ENCODE peak calls at places on chromosome 18, in nine cellular contexts. N is HepG2, O is HCT116, B is endothelial cell of umbilical vein, Y is fibroblast of lung, U is IMR-90, R is SK-N-SH, W is GM23338, J is H1. K is an unnamed sample.

GRCh38 chr18:49980869-49981268 is 167.5 kb upstream of the ACAA2 start:
- DNase-seq in N (no peak), O (no peak), B (no peak), Y (no peak), U (no peak), R (no peak), W (no peak), J (no peak), K (no peak)

GRCh38 chr18:36757081-36757480 is 71.7 kb downstream of the TPGS2 start:
- DNase-seq in N (peak), O (peak), B (peak), Y (peak), U (peak), R (peak), W (peak), J (no peak), K (no peak)

GRCh38 chr18:78937166-78937565 is 42.5 kb upstream of the SALL3 start:
- DNase-seq in N (no peak), O (no peak), B (no peak), Y (no peak), U (no peak), R (no peak), W (no peak), J (no peak), K (no peak)

GRCh38 chr18:9708057-9708881 is at the start of gene RAB31:
- DNase-seq in N (no peak), O (no peak), B (peak), Y (peak), U (peak), R (peak), W (peak), J (no peak), K (no peak)

GRCh38 chr18:22974707-22975106 is 41.6 kb downstream of the RBBP8 start:
- DNase-seq in N (no peak), O (no peak), B (no peak), Y (no peak), U (no peak), R (no peak), W (no peak), J (no peak), K (no peak)

GRCh38 chr18:50473896-50474295 is 86.0 kb upstream of the MAPK4 start:
- DNase-seq in N (no peak), O (no peak), B (no peak), Y (no peak), U (no peak), R (no peak), W (no peak), J (no peak), K (no peak)

GRCh38 chr18:35158728-35159443 is 81.9 kb upstream of the ZNF397 start:
- DNase-seq in N (no peak), O (no peak), B (no peak), Y (no peak), U (no peak), R (no peak), W (no peak), J (no peak), K (no peak)

GRCh38 chr18:6917082-6917481 is 187.6 kb downstream of the ARHGAP28 start:
- DNase-seq in N (no peak), O (no peak), B (no peak), Y (no peak), U (peak), R (no peak), W (peak), J (no peak), K (no peak)

GRCh38 chr18:3104190-3105054 is 91.5 kb upstream of the LPIN2 start:
- DNase-seq in N (no peak), O (no peak), B (peak), Y (peak), U (peak), R (no peak), W (no peak), J (no peak), K (peak)

GRCh38 chr18:62878305-62878704 is 163.0 kb downstream of the PHLPP1 start:
- DNase-seq in N (no peak), O (no peak), B (no peak), Y (no peak), U (no peak), R (no peak), W (no peak), J (no peak), K (no peak)

GRCh38 chr18:49723648-49724180 is 89.6 kb downstream of the ACAA2 start:
- DNase-seq in N (peak), O (peak), B (peak), Y (peak), U (peak), R (no peak), W (no peak), J (no peak), K (peak)

GRCh38 chr18:75418293-75418692 is 9.2 kb downstream of the SMIM21 start:
- DNase-seq in N (no peak), O (no peak), B (no peak), Y (no peak), U (no peak), R (no peak), W (no peak), J (no peak), K (no peak)

GRCh38 chr18:55106906-55107305 is 147.6 kb upstream of the CCDC68 start:
- DNase-seq in N (no peak), O (no peak), B (no peak), Y (no peak), U (no peak), R (no peak), W (no peak), J (no peak), K (no peak)

GRCh38 chr18:68429809-68430208 is 285.1 kb downstream of the TMX3 start:
- DNase-seq in N (no peak), O (no peak), B (peak), Y (peak), U (peak), R (no peak), W (no peak), J (no peak), K (no peak)

GRCh38 chr18:47669815-47670214 is 260.6 kb downstream of the SMAD2 start:
- DNase-seq in N (no peak), O (no peak), B (no peak), Y (no peak), U (no peak), R (no peak), W (no peak), J (no peak), K (no peak)

GRCh38 chr18:3948958-3949357 is 499.0 kb downstream of the TGIF1 start:
- DNase-seq in N (no peak), O (no peak), B (no peak), Y (no peak), U (no peak), R (no peak), W (no peak), J (no peak), K (no peak)

GRCh38 chr18:67710639-67711038 is 194.1 kb upstream of the DSEL start:
- DNase-seq in N (peak), O (no peak), B (no peak), Y (no peak), U (no peak), R (no peak), W (peak), J (no peak), K (no peak)

GRCh38 chr18:31325051-31325450 is 7.1 kb downstream of the DSG1 start:
- DNase-seq in N (no peak), O (no peak), B (peak), Y (peak), U (peak), R (no peak), W (no peak), J (no peak), K (no peak)

GRCh38 chr18:60245096-60245495 is 127.5 kb downstream of the MC4R start:
- DNase-seq in N (no peak), O (no peak), B (no peak), Y (no peak), U (no peak), R (no peak), W (no peak), J (no peak), K (no peak)

GRCh38 chr18:60248563-60249330 is 123.8 kb downstream of the MC4R start:
- DNase-seq in N (no peak), O (no peak), B (no peak), Y (no peak), U (no peak), R (no peak), W (no peak), J (no peak), K (no peak)

GRCh38 chr18:60247103-60247502 is 125.5 kb downstream of the MC4R start:
- DNase-seq in N (no peak), O (no peak), B (no peak), Y (no peak), U (no peak), R (no peak), W (no peak), J (no peak), K (no peak)

GRCh38 chr18:60246606-60247005 is 126.0 kb downstream of the MC4R start:
- DNase-seq in N (no peak), O (no peak), B (no peak), Y (no peak), U (no peak), R (no peak), W (no peak), J (no peak), K (no peak)

GRCh38 chr18:60249388-60249787 is 123.2 kb downstream of the MC4R start:
- DNase-seq in N (no peak), O (no peak), B (no peak), Y (no peak), U (no peak), R (no peak), W (no peak), J (no peak), K (no peak)
- TF ChIP-seq CTCF in N (no peak), O (no peak), B (no peak), Y (no peak), U (no peak), R (no peak), W (no peak), J (no peak), K (no peak)

GRCh38 chr18:45638544-45638943 is 23.3 kb downstream of the SLC14A2 start:
- DNase-seq in N (no peak), O (no peak), B (no peak), Y (no peak), U (no peak), R (no peak), W (no peak), J (no peak), K (no peak)

GRCh38 chr18:45639424-45639823 is 24.1 kb downstream of the SLC14A2 start:
- DNase-seq in N (no peak), O (no peak), B (no peak), Y (no peak), U (no peak), R (no peak), W (no peak), J (no peak), K (no peak)

GRCh38 chr18:45634454-45634853 is 19.2 kb downstream of the SLC14A2 start:
- DNase-seq in N (no peak), O (no peak), B (no peak), Y (no peak), U (no peak), R (no peak), W (no peak), J (no peak), K (no peak)

GRCh38 chr18:45636110-45636509 is 20.8 kb downstream of the SLC14A2 start:
- DNase-seq in N (no peak), O (no peak), B (no peak), Y (no peak), U (no peak), R (no peak), W (no peak), J (no peak), K (no peak)

GRCh38 chr18:45637546-45638327 is 22.5 kb downstream of the SLC14A2 start:
- DNase-seq in N (no peak), O (no peak), B (no peak), Y (peak), U (no peak), R (no peak), W (no peak), J (no peak), K (no peak)
- H2AFZ ChIP-seq in N (no peak), O (no peak), B (no peak), Y (no peak), U (no peak), R (no peak), W (no peak), J (no peak), K (no peak)

GRCh38 chr18:13112982-13113381 is 105.6 kb upstream of the LDLRAD4 start:
- DNase-seq in N (peak), O (peak), B (peak), Y (peak), U (peak), R (peak), W (peak), J (peak), K (no peak)
- TF ChIP-seq CTCF in N (peak), O (peak), B (peak), Y (peak), U (peak), R (peak), W (peak), J (peak), K (no peak)

GRCh38 chr18:29174891-29175290 is 998.0 kb upstream of the CDH2 start:
- DNase-seq in N (no peak), O (no peak), B (no peak), Y (no peak), U (no peak), R (no peak), W (no peak), J (no peak), K (no peak)
- H2AFZ ChIP-seq in N (no peak), O (no peak), B (no peak), Y (no peak), U (no peak), R (no peak), W (no peak), J (no peak), K (no peak)